ENCODE peak calls at places on chromosomes 5 and 9, in ten cellular contexts. D is sigmoid colon, M is suprapubic skin, P is adrenal gland, C is H1, R is A549, S is heart left ventricle, O is uterus, Q is esophagus squamous epithelium, H is thyroid gland. Y is an unnamed sample.

GRCh38 chr9:21681641-21682040 is 120.8 kb upstream of the MTAP start:
- DNase-seq in D (no peak), M (no peak), P (no peak), C (no peak), R (no peak), S (no peak), O (no peak), Q (no peak), H (no peak), Y (no peak)

GRCh38 chr9:93154293-93154903 is 20.3 kb upstream of the NINJ1 start:
- DNase-seq in D (no peak), M (no peak), P (no peak), C (no peak), R (peak; percentile 76), S (no peak), O (no peak), Q (no peak), H (peak; percentile 30), Y (no peak)

GRCh38 chr5:139343476-139343875 is 1.8 kb downstream of the PAIP2 start:
- DNase-seq in D (no peak), M (no peak), P (no peak), C (no peak), R (no peak), S (no peak), O (no peak), Q (no peak), H (no peak), Y (no peak)

GRCh38 chr5:117652640-117653280 is 1078.1 kb upstream of the SEMA6A start:
- DNase-seq in D (no peak), M (no peak), P (no peak), C (no peak), R (no peak), S (no peak), O (no peak), Q (no peak), H (no peak), Y (no peak)

GRCh38 chr9:16705121-16705604 is 165.3 kb downstream of the BNC2 start:
- DNase-seq in D (peak; percentile 93), M (peak; percentile 88), P (peak; percentile 90), C (peak; percentile 70), R (peak; percentile 91), S (peak; percentile 92), O (peak; percentile 89), Q (no peak), H (peak; percentile 99), Y (peak; percentile 41)

GRCh38 chr5:177194278-177194677 is 60.7 kb downstream of the NSD1 start:
- DNase-seq in D (no peak), M (no peak), P (peak; percentile 67), C (peak; percentile 2), R (peak; percentile 33), S (no peak), O (peak; percentile 69), Q (no peak), H (no peak), Y (no peak)

GRCh38 chr5:134547579-134547978 is 22.1 kb downstream of the JADE2 start:
- DNase-seq in D (peak; percentile 81), M (no peak), P (peak; percentile 83), C (no peak), R (no peak), S (peak; percentile 73), O (peak; percentile 53), Q (no peak), H (peak; percentile 76), Y (no peak)

GRCh38 chr9:6184749-6185645 is 30.6 kb upstream of the IL33 start:
- DNase-seq in D (no peak), M (no peak), P (no peak), C (no peak), R (no peak), S (peak; percentile 60), O (peak; percentile 46), Q (no peak), H (peak; percentile 57), Y (no peak)

GRCh38 chr9:38680827-38681226 is 39.1 kb downstream of the FAM240B start:
- DNase-seq in D (no peak), M (no peak), P (no peak), C (no peak), R (no peak), S (no peak), O (no peak), Q (no peak), H (no peak), Y (no peak)

GRCh38 chr9:132268725-132269352 is 85.9 kb downstream of the SETX start:
- DNase-seq in D (peak; percentile 78), M (peak; percentile 72), P (peak; percentile 78), C (peak; percentile 50), R (peak; percentile 58), S (peak; percentile 55), O (peak; percentile 58), Q (no peak), H (peak; percentile 75), Y (peak; percentile 38)

GRCh38 chr5:1929108-1929991 is 46.6 kb upstream of the IRX4 start:
- DNase-seq in D (no peak), M (no peak), P (no peak), C (no peak), R (no peak), S (no peak), O (no peak), Q (no peak), H (no peak), Y (no peak)

GRCh38 chr5:81972496-81972791 is 621 bp downstream of the ATG10 start:
- DNase-seq in D (no peak), M (no peak), P (no peak), C (no peak), R (no peak), S (no peak), O (no peak), Q (no peak), H (no peak), Y (no peak)

GRCh38 chr9:89386797-89387196 is 68.5 kb downstream of the SECISBP2 start:
- DNase-seq in D (no peak), M (peak; percentile 63), P (no peak), C (no peak), R (no peak), S (peak; percentile 66), O (no peak), Q (no peak), H (peak; percentile 63), Y (no peak)

GRCh38 chr9:13443380-13444271 is 164.1 kb upstream of the MPDZ start:
- DNase-seq in D (no peak), M (no peak), P (no peak), C (no peak), R (no peak), S (no peak), O (no peak), Q (no peak), H (no peak), Y (no peak)

DNA sequence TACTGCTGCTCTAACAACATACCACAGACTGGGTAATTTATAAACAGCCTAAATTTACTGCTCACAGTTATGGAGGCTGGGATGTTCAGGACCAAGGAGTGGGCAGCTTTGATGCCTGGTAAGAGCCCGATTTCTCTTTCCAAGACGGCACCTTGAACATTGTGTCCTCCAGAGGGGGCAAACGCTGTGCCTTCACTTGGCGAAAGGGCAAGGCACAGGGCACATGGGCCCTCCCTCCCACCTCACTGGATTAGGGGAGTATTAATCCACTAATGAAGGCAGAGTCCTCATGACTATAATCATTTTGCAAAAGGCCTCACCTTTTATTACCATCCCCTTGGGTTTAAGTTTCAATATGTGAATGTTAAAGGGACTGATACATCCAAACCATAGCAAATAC is 397.7 kb downstream of the TMEM38B start:
- DNase-seq in D (no peak), M (no peak), P (no peak), C (no peak), R (no peak), S (no peak), O (no peak), Q (no peak), H (no peak), Y (no peak)
- TF ChIP-seq CTCF in D (no peak), M (no peak), P (no peak), C (peak; percentile 8), R (no peak), S (no peak), O (no peak), Q (no peak), H (no peak), Y (no peak)

DNA sequence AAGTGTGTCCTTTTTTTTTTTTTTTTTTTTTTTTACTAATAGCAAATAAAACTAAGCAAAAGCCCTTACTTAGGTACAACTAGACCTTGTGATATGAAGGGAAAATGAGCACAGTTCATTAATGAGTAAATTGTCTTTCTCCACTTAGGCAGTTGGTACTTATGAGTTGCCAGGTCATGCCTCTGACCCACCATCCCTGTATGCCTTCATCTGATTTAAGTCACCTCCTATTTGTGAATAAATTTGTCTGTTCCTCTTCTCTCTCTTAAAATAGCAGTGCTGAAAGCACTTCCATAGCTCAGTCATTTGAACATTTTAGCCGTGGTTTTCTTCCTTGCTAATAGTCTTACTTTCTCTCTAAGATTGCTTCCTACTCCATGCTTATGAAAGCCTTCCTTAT is 61.4 kb downstream of the SLC44A1 start:
- DNase-seq in D (no peak), M (no peak), P (no peak), C (no peak), R (no peak), S (no peak), O (no peak), Q (no peak), H (no peak), Y (no peak)
- H3K4me1 ChIP-seq in D (no peaks in the 10 kb centered on the region), M (peaks cover 25% of the 10 kb centered on the region), P (peaks cover 6% of the 10 kb centered on the region), C (peaks cover 3% of the 10 kb centered on the region), R (peaks cover 24% of the 10 kb centered on the region), S (peaks cover 4% of the 10 kb centered on the region), O (no peaks in the 10 kb centered on the region), Q (no peaks in the 10 kb centered on the region), H (peaks cover 12% of the 10 kb centered on the region), Y (no peaks in the 10 kb centered on the region)

DNA sequence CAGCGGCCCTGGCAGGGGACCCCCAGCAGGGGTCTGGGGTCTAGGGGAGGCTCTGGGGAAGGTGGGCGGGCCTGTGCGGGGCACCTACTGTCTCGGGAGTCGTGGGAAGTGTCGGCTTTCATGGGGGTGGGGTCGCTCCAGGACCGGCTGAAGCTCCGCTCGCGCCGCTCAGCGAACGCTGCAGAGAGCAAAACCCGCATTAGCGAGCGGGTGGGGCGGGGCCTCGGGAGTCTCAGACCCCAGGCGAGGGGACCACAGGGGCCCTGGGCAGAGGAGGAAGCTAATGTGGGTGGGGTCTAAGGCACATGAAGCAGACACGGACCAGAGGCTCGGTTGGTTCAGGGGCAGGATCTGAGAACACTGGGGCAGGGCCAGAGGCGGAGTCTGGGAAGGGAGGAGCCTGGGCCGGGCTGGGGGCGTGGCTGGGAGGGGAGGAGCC is 5.5 kb downstream of the NSMF start:
- DNase-seq in D (peak; percentile 93), M (peak; percentile 88), P (peak; percentile 85), C (peak; percentile 87), R (peak; percentile 43), S (peak; percentile 79), O (peak; percentile 83), Q (no peak), H (peak; percentile 61), Y (no peak)
- TF ChIP-seq POLR2A in D (no peak), M (no peak), P (no peak), C (no peak), R (no peak), S (no peak), O (no peak), Q (no peak), H (no peak), Y (no peak)

DNA sequence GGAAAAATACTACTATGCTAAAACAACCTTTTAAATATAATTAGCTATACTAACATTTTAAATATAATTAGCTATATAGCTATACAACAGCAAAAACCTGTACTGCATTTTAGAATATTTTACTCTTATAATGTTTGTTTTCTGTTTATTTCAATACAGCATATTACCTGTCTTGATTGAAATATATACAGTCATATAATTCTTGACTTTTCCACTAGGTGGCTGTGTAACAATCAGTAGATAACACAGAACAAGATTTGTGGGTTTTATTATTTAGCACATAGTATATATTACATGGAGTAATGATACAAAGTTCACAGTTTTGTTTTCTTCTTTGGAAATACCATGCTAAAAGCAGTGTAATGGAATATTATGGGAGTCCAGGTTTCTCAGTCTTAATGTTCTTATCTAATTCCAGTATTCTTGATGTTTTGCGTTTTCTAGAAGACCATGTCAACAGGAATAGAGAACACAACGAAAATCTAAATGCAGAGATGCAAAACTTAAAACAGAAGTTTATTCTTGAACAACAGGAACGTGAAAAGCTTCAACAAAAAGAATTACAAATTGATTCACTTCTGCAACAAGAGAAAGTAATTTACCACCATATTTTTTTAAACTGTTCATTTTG is 13.3 kb downstream of the HMMR start:
- DNase-seq in D (no peak), M (no peak), P (no peak), C (no peak), R (peak; percentile 18), S (no peak), O (no peak), Q (no peak), H (no peak), Y (no peak)
- TF ChIP-seq CTCF in D (no peak), M (peak; percentile 20), P (no peak), C (no peak), R (peak; percentile 16), S (peak; percentile 16), O (peak; percentile 7), Q (no peak), H (peak; percentile 24), Y (peak; percentile 13)